ENCODE peak calls at places on chromosomes 11 and 22, in four cellular contexts. J is HepG2, G is H1, V is GM12878. E is an unnamed sample.
A peak's percentile ranks its signal among the peaks of the same experiment; 100 is the strongest.

GRCh38 chr11:134361661-134362060 is 29.9 kb downstream of the GLB1L2 start:
- DNase-seq in J (no peak), G (no peak), V (no peak), E (peak; percentile 23)

GRCh38 chr22:37852418-37852817 is 3.2 kb downstream of the EIF3L start:
- DNase-seq in J (no peak), G (no peak), V (no peak), E (no peak)

GRCh38 chr11:28110839-28111235 is 2.6 kb downstream of the METTL15 start:
- DNase-seq in J (no peak), G (no peak), V (no peak), E (no peak)

GRCh38 chr11:125569913-125570621 is 790 bp downstream of the EI24 start:
- DNase-seq in J (no peak), G (no peak), V (no peak), E (peak; percentile 4)

GRCh38 chr22:48894804-48895250 is 932.8 kb downstream of the BRD1 start:
- DNase-seq in J (no peak), G (no peak), V (no peak), E (no peak)

GRCh38 chr11:83836883-83837654 is 550.9 kb upstream of the CCDC90B start:
- DNase-seq in J (peak; percentile 65), G (peak; percentile 61), V (peak; percentile 5), E (peak; percentile 90)

GRCh38 chr22:50527921-50528681 is 1.7 kb downstream of the TYMP start:
- DNase-seq in J (no peak), G (no peak), V (no peak), E (peak; percentile 27)

GRCh38 chr22:24060375-24060788 is 49.3 kb downstream of the CABIN1 start:
- DNase-seq in J (no peak), G (no peak), V (no peak), E (no peak)

GRCh38 chr22:44207173-44207980 is 26.7 kb downstream of the PARVG start:
- DNase-seq in J (no peak), G (no peak), V (no peak), E (no peak)

GRCh38 chr22:24997023-24997422 is 44.5 kb downstream of the KIAA1671 start:
- DNase-seq in J (no peak), G (no peak), V (no peak), E (peak; percentile 44)

GRCh38 chr22:49396817-49397216 is 430.9 kb downstream of the BRD1 start:
- DNase-seq in J (no peak), G (no peak), V (no peak), E (no peak)

GRCh38 chr22:19434829-19435580 is 2.7 kb downstream of the MRPL40 start:
- DNase-seq in J (no peak), G (no peak), V (no peak), E (no peak)

GRCh38 chr22:19431641-19432091 is at the start of gene HIRA:
- DNase-seq in J (peak; percentile 60), G (peak; percentile 96), V (no peak), E (peak; percentile 84)

GRCh38 chr22:19432092-19432844 is at the start of gene MRPL40:
- DNase-seq in J (peak; percentile 86), G (peak; percentile 91), V (peak; percentile 76), E (peak; percentile 89)

GRCh38 chr22:19429950-19430889 is 1.3 kb downstream of the HIRA start:
- DNase-seq in J (peak; percentile 75), G (no peak), V (no peak), E (peak; percentile 28)

GRCh38 chr22:19430890-19431541 is 517 bp downstream of the HIRA start:
- DNase-seq in J (peak; percentile 39), G (peak; percentile 67), V (no peak), E (peak; percentile 66)
- TF ChIP-seq CREB1 in J (no peak), G (no peak), V (no peak), E (no peak)

GRCh38 chr11:2209370-2209801 is 37.8 kb upstream of the TH start:
- DNase-seq in J (no peak), G (peak; percentile 41), V (no peak), E (no peak)
- TF ChIP-seq CREB1 in J (no peak), G (no peak), V (no peak), E (no peak)

DNA sequence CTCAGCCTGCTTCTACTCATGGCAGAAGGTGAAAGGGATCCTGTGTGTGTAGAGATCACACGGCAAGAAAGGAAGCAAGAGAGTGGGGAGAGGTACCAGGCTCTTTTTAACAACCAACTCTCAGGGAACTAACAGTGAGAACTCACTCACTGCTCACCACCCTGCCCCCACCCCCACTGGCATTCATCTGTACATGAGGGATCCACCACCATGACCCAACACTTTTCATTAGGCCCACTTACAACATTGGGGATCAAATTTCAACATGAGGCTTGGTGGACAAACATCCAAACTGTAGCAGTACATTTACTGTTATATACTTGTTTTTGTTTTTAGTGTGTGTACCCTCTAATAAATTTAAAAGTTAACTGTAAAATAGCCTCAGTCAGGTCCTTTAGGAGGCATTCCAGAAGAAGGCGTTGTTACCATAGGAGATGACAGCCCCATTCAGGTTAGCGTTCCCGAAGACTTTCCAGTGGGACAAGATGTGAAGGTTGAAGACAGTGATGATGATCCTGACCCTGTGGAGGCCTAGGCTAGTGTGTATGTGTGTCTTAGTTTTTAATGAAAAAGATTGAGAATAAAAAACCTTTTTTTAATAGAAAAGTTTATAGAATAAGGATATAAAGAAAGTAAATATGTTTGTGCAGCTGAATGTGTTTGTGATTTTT is 11.3 kb downstream of the CUL5 start:
- DNase-seq in J (peak; percentile 8), G (no peak), V (no peak), E (no peak)
- TF ChIP-seq CREB1 in J (no peak), G (no peak), V (no peak), E (no peak)

GRCh38 chr22:39900306-39901227 is at the start of gene GRAP2:
- DNase-seq in J (no peak), G (no peak), V (peak; percentile 94), E (no peak)
- TF ChIP-seq CREB1 in J (no peak), G (no peak), V (peak; percentile 39), E (no peak)

DNA sequence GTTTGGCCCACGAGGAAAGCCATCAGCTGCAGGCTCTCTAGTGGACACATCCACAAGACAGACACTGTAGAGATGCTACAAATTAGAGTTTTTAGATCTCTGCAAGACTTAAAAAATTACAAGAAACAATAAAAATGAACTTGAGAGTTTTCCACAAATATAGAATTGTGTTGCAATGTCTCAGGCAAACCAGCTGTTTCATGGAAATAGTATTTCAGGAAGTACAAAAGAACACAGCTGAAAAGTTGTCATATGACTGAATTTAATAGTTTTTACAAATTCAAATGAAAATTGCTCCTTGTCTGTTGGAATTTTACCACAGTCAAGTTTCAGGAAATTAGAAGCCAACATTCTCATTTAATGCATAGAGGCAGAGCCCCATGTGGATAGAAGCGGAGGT is 184.5 kb upstream of the PITPNB start:
- DNase-seq in J (no peak), G (no peak), V (no peak), E (no peak)
- TF ChIP-seq CREB1 in J (no peak), G (no peak), V (no peak), E (no peak)

DNA sequence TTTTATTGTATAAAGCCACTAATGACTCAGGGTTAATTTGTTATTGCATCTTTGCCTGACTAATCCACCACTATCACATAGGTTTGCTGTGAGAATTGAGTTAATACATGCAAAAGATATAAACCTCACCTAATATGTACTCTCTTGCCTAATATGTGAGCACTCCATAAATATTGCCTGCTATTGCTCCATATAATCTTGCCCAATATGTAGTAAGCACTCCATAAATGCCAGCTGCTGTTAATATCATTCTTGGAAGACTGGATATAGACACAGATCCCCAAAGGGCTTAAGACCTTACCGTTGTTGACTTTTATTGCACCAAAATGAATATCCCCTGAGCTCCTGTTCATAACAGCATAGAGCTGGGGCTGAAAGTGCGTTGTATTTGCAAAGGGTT is 27.0 kb upstream of the LRRC55 start:
- DNase-seq in J (no peak), G (no peak), V (no peak), E (no peak)
- TF ChIP-seq CREB1 in J (no peak), G (no peak), V (no peak), E (no peak)

GRCh38 chr11:102553835-102554282 is 23.3 kb upstream of the MMP7 start:
- DNase-seq in J (peak; percentile 68), G (no peak), V (peak; percentile 78), E (no peak)
- TF ChIP-seq CREB1 in J (no peak), G (no peak), V (peak; percentile 70), E (no peak)

GRCh38 chr11:107271425-107271824 is 186.2 kb downstream of the CWF19L2 start:
- DNase-seq in J (no peak), G (no peak), V (no peak), E (no peak)

GRCh38 chr11:107276057-107276456 is 181.6 kb downstream of the CWF19L2 start:
- DNase-seq in J (no peak), G (no peak), V (no peak), E (no peak)

GRCh38 chr11:107275632-107276031 is 182.0 kb downstream of the CWF19L2 start:
- DNase-seq in J (no peak), G (no peak), V (no peak), E (no peak)

GRCh38 chr11:107272561-107272960 is 185.1 kb downstream of the CWF19L2 start:
- DNase-seq in J (no peak), G (no peak), V (no peak), E (no peak)
- TF ChIP-seq CREB1 in J (no peak), G (no peak), V (no peak), E (no peak)